ENCODE peak calls at places on chromosomes 3 and 15, in seven cellular contexts. G, V, S, E, I, T and J are unnamed samples.

GRCh38 chr3:72395654-72396415 is 452.4 kb downstream of the SHQ1 start:
- DNase-seq in V (no peak), I (no peak), G (no peak), T (no peak), S (peak), E (no peak), J (no peak)

GRCh38 chr3:57951106-57951882 is 56.9 kb upstream of the FLNB start:
- DNase-seq in V (no peak), S (peak), E (no peak), G (peak), I (no peak), T (peak), J (peak)

GRCh38 chr3:27596920-27597319 is 112.7 kb upstream of the SLC4A7 start:
- DNase-seq in E (no peak), G (no peak), I (no peak), V (no peak), T (no peak), S (peak), J (no peak)

GRCh38 chr15:88664151-88664778 is 25.4 kb downstream of the ISG20 start:
- DNase-seq in G (no peak), E (no peak), T (no peak), I (peak), V (no peak), S (no peak), J (no peak)

GRCh38 chr15:65087873-65088642 is 11.5 kb downstream of the KBTBD13 start:
- DNase-seq in V (no peak), E (no peak), T (no peak), G (no peak), I (no peak), S (peak), J (no peak)

GRCh38 chr15:93584021-93584420 is 495.0 kb upstream of the RGMA start:
- DNase-seq in G (no peak), I (no peak), V (no peak), E (no peak), S (no peak), T (no peak), J (no peak)

GRCh38 chr15:89362203-89363101 is 27.8 kb upstream of the POLG start:
- DNase-seq in G (no peak), T (no peak), E (no peak), V (no peak), I (no peak), S (no peak), J (no peak)

GRCh38 chr3:135576786-135577185 is 388.7 kb upstream of the PPP2R3A start:
- DNase-seq in S (no peak), V (no peak), E (no peak), I (no peak), T (no peak), G (no peak), J (no peak)

GRCh38 chr15:40471778-40472130 is 970 bp downstream of the CHST14 start:
- DNase-seq in G (peak), T (no peak), V (no peak), E (peak), S (peak), I (no peak), J (no peak)

GRCh38 chr15:51367322-51367976 is 26.0 kb downstream of the GLDN start:
- DNase-seq in G (no peak), I (no peak), S (peak), E (no peak), V (no peak), T (no peak), J (no peak)

GRCh38 chr15:75902129-75902557 is 1.5 kb upstream of the FBXO22 start:
- DNase-seq in S (no peak), V (no peak), I (no peak), T (no peak), E (peak), G (no peak), J (no peak)

GRCh38 chr3:179967622-179968021 is 69.1 kb downstream of the PEX5L start:
- DNase-seq in S (peak), G (no peak), E (no peak), T (no peak), I (no peak), V (no peak), J (no peak)

GRCh38 chr3:24519368-24520100 is 24.9 kb upstream of the THRB start:
- DNase-seq in G (no peak), I (no peak), S (peak), E (peak), V (no peak), T (no peak), J (no peak)

GRCh38 chr3:141789281-141789680 is 26.1 kb downstream of the GRK7 start:
- DNase-seq in T (peak), E (no peak), G (no peak), S (no peak), I (no peak), V (no peak), J (no peak)

GRCh38 chr3:111978493-111978832 is 363 bp upstream of the ABHD10 start:
- DNase-seq in G (no peak), E (no peak), I (no peak), T (no peak), S (no peak), V (no peak), J (no peak)

DNA sequence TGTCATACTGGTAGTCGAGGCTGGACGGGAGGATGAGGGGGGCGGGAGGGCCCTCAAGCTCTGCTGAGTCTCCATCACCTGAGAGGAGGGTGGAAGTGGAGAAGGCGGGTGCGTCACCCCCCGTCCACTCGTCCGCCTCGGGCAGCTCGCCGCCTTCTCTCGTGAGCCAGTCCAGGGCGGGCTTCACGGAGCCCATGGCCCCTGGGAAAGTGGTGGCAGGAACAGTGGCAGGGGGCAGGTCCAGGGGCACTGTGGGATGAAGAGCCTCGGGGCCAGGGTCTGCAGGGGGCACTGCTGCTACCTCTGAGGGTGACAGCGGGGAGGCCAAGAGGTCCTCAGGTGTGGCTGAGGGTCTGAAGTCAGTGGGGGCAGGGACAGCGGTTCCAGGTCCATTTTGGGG is 10.3 kb downstream of the PLXNB1 start:
- DNase-seq in S (no peak), E (no peak), I (no peak), G (no peak), V (no peak), T (no peak), J (no peak)
- H3K27ac ChIP-seq in S (no peak), E (no peak), I (no peak), G (no peak), V (no peak), T (no peak), J (no peak)

DNA sequence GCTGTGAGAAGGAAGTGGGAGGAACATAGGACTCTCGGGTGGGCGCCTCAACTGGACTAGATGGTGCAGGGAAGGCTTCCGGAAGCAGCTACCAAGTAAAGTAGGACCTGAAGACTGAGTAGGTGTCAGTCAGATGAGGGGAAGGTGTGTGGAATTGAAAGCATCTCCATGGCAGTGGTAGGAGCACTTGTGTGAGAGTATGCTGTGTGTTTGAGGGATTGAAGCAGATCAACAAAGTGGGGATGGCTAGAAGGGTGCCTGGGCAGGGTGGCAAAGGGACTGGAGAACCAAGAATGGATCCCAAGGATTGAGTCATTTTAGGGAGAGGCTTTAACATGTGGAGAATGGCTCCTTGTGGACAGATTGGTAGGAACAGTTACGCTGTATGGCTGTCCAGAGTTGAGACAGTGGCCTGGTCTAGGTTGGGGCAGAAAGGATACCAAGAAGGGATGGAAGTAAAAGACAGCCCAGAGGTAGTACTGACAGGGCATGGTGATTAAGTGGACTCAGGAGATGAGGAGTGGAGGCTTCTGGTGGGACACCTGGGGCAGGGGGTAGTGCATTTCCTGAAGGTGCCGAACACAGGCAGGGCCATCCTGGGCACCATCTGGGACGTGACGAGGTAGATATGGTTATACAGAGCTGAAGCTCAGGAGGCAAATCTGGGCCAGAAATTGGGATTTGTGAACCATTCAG is 1.5 kb downstream of the UQCC5 start:
- DNase-seq in E (no peak), V (no peak), T (no peak), S (peak), G (no peak), I (no peak), J (no peak)
- H3K27ac ChIP-seq in E (no peak), V (peak), T (peak), S (peak), G (peak), I (no peak), J (no peak)

DNA sequence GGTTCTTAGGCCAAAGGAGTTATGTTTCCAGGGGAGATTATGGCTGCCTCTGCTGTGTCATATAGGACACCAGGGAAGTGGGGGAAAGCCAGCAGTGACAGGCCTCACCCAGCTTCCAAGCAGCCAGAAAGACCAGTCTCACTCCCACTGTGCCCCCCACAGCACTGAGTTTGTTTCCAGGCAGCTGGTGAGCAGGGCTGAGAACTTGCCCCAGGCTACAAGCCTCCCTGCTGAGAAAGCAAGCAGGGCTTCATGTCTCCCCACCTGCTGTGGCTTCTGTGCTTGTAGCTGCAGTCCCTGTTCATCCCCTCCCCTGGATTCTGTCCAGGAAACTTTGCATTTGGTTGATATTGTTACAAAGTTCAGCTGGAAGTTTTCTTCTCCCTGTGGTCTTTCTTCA is 376.3 kb downstream of the PDCD6IP start:
- DNase-seq in S (no peak), G (no peak), T (no peak), V (no peak), E (no peak), I (no peak), J (no peak)
- H3K27ac ChIP-seq in S (no peak), G (no peak), T (no peak), V (no peak), E (no peak), I (no peak), J (no peak)

GRCh38 chr3:6568999-6569493 is 291.9 kb upstream of the GRM7 start:
- DNase-seq in V (no peak), I (no peak), E (no peak), T (no peak), S (no peak), G (no peak), J (no peak)

GRCh38 chr3:6571448-6571847 is 289.5 kb upstream of the GRM7 start:
- DNase-seq in G (no peak), V (no peak), T (no peak), E (no peak), I (no peak), S (no peak), J (no peak)
- H3K27ac ChIP-seq in G (no peak), V (no peak), T (no peak), E (no peak), I (no peak), S (no peak), J (no peak)

DNA sequence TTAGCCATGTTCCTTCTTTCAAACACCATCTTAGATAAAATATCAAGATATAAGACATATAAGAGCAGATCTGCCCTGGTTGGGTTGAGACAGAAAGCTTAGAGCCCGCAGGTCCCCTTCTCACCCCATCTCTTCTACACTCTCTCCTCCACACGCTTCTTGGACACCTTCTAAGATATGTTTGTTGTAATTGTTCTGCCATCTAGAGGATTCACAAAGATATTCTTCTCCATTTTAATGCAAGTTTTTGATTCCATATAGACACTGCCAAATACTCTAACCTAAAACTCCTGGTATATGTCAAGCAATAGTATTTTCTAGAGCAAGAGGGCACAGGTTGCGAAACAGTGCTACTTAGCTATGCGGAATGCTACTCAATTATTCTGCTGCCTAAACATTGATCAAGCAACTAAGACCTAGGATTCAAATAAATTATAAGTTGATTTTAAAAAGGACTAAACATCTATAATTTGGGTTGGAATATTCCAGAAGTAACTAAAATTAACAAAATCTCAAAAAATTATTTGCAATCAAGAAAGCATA is 6.8 kb downstream of the CHRM5 start:
- DNase-seq in S (peak), E (no peak), T (no peak), I (no peak), G (no peak), V (no peak), J (no peak)
- H3K27ac ChIP-seq in S (no peak), E (no peak), T (no peak), I (no peak), G (no peak), V (no peak), J (no peak)

GRCh38 chr3:190370369-190370768 is 17.6 kb upstream of the CLDN16 start:
- DNase-seq in T (no peak), I (no peak), V (no peak), S (no peak), G (no peak), E (no peak), J (no peak)

GRCh38 chr3:190362258-190362657 is 25.7 kb upstream of the CLDN16 start:
- DNase-seq in V (no peak), G (no peak), T (no peak), I (no peak), E (peak), S (no peak), J (no peak)

GRCh38 chr3:190369701-190370295 is 18.2 kb upstream of the CLDN16 start:
- DNase-seq in I (no peak), V (no peak), T (no peak), E (no peak), S (peak), G (no peak), J (no peak)

GRCh38 chr3:190368871-190369270 is 19.1 kb upstream of the CLDN16 start:
- DNase-seq in T (no peak), S (no peak), E (no peak), V (no peak), G (no peak), I (no peak), J (no peak)

GRCh38 chr3:190366145-190366544 is 21.8 kb upstream of the CLDN16 start:
- DNase-seq in E (no peak), V (no peak), S (peak), I (no peak), G (no peak), T (no peak), J (no peak)
- H3K27ac ChIP-seq in E (no peak), V (no peak), S (no peak), I (no peak), G (no peak), T (peak), J (no peak)

DNA sequence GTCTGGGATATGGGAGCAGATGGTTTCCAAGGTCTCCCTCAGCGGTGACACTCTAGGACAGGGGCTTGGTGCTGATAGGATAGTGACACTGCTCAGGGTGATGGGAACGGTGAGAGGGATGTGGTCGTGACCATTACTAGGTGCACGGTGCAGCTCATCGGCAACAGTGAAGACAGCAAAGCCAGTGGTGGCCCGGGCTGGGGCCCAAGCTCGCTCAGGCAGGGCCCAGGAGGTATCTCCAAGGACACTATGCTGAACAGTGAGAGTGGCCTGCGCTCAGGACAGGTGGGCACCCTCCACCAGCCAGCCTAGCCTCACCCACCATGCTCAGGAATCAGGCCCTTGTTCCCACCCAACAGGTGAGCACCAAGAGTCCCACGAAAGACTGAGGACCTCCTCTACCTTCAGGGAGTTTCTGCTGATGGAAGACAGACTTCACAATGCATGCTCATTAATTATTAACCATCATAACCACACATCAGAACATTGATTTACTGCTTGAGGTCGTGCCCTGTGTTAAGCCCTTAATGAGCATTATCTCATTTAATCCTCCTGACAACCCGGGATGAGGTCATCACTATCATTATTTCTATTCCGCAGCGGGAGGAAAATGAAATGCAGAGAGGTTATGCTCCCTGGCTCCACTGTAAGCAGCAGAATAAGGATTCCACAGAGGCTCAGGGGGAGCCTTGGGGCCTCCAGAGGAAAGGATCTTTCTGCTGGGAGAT is 269.4 kb downstream of the UACA start:
- DNase-seq in T (no peak), G (no peak), I (no peak), S (peak), E (no peak), V (no peak), J (no peak)
- H3K27ac ChIP-seq in T (no peak), G (no peak), I (no peak), S (peak), E (no peak), V (no peak), J (no peak)

GRCh38 chr3:31531465-31531991 is 1.2 kb upstream of the STT3B start:
- DNase-seq in V (no peak), S (no peak), I (no peak), T (no peak), E (no peak), G (no peak), J (no peak)

GRCh38 chr3:31532587-31533168 is at the start of gene STT3B:
- DNase-seq in E (peak), V (peak), T (peak), I (no peak), S (peak), G (peak), J (peak)

GRCh38 chr3:31530039-31530983 is 2.4 kb upstream of the STT3B start:
- DNase-seq in S (no peak), G (no peak), I (no peak), T (no peak), E (no peak), V (no peak), J (peak)

GRCh38 chr3:31533169-31533870 is 595 bp downstream of the STT3B start:
- DNase-seq in V (peak), G (peak), T (peak), S (peak), E (peak), I (peak), J (peak)

GRCh38 chr3:31531992-31532586 is 636 bp upstream of the STT3B start:
- DNase-seq in G (peak), I (peak), S (peak), E (peak), V (peak), T (peak), J (peak)
- H3K27ac ChIP-seq in G (peak), I (peak), S (peak), E (peak), V (peak), T (peak), J (peak)